ENCODE peak calls at places on chromosomes 11 and 22, in four cellular contexts. X, L, S and I are unnamed samples. For H3K4me1 and H3K9me3, the result is how much of the 10 kb centered on the place peaks cover.

GRCh38 chr11:19903620-19904069 is 191.0 kb downstream of the NAV2 start:
- DNase-seq in X (peak), L (peak), S (peak), I (peak)

GRCh38 chr11:129815596-129816461 is at the start of gene TMEM45B:
- DNase-seq in X (peak), L (peak), S (peak), I (no peak)

GRCh38 chr11:22725079-22725478 is 58.7 kb downstream of the GAS2 start:
- DNase-seq in X (no peak), L (no peak), S (peak), I (no peak)

GRCh38 chr11:31825453-31826391 is 14.6 kb upstream of the PAX6 start:
- DNase-seq in X (no peak), L (no peak), S (no peak), I (no peak)

GRCh38 chr11:127255239-127255638 is 254.7 kb upstream of the KIRREL3 start:
- DNase-seq in X (no peak), L (no peak), S (no peak), I (no peak)

GRCh38 chr11:57214494-57214893 is 22.6 kb downstream of the APLNR start:
- DNase-seq in X (no peak), L (no peak), S (peak), I (no peak)

GRCh38 chr11:112364962-112365481 is 104.4 kb upstream of the PLET1 start:
- DNase-seq in X (no peak), L (no peak), S (peak), I (no peak)

GRCh38 chr11:119764108-119764874 is 35.3 kb upstream of the NECTIN1 start:
- DNase-seq in X (no peak), L (no peak), S (peak), I (no peak)

GRCh38 chr11:105821366-105821765 is 200.7 kb downstream of the MSANTD4 start:
- DNase-seq in X (no peak), L (no peak), S (no peak), I (no peak)

GRCh38 chr22:31944700-31945477 is 554 bp downstream of the YWHAH start:
- DNase-seq in X (peak), L (peak), S (peak), I (no peak)

GRCh38 chr11:11505190-11505589 is 116.6 kb downstream of the GALNT18 start:
- DNase-seq in X (no peak), L (no peak), S (no peak), I (no peak)

GRCh38 chr11:65430406-65431217 is 8.0 kb downstream of the NEAT1 start:
- DNase-seq in X (peak), L (no peak), S (peak), I (no peak)

GRCh38 chr22:41935015-41935908 is 8.7 kb upstream of the TNFRSF13C start:
- DNase-seq in X (no peak), L (no peak), S (no peak), I (no peak)

GRCh38 chr22:32617271-32617670 is 142.7 kb downstream of the FBXO7 start:
- DNase-seq in X (no peak), L (no peak), S (peak), I (no peak)

GRCh38 chr22:38513063-38513462 is 7.0 kb upstream of the DDX17 start:
- DNase-seq in X (no peak), L (no peak), S (no peak), I (no peak)

GRCh38 chr22:20949698-20950183 is 17.3 kb upstream of the AIFM3 start:
- DNase-seq in X (no peak), L (no peak), S (no peak), I (no peak)

GRCh38 chr11:34346551-34346950 is 11.3 kb downstream of the ABTB2 start:
- DNase-seq in X (no peak), L (no peak), S (peak), I (no peak)

GRCh38 chr22:43136255-43136654 is 6.9 kb downstream of the MCAT start:
- DNase-seq in X (peak), L (no peak), S (peak), I (peak)

GRCh38 chr11:119551726-119552510 is 128.9 kb upstream of the THY1 start:
- DNase-seq in X (no peak), L (no peak), S (no peak), I (peak)

GRCh38 chr11:2740275-2740940 is 40.6 kb upstream of the KCNQ1OT1 start:
- DNase-seq in X (no peak), L (peak), S (no peak), I (no peak)

GRCh38 chr11:114202011-114202609 is 94.1 kb upstream of the NNMT start:
- DNase-seq in X (no peak), L (no peak), S (no peak), I (no peak)

GRCh38 chr11:103903005-103903404 is 133.4 kb upstream of the DDI1 start:
- DNase-seq in X (no peak), L (no peak), S (no peak), I (no peak)
- H3K4me1 ChIP-seq in X (under half), L (under half), S (under half), I (under half)

DNA sequence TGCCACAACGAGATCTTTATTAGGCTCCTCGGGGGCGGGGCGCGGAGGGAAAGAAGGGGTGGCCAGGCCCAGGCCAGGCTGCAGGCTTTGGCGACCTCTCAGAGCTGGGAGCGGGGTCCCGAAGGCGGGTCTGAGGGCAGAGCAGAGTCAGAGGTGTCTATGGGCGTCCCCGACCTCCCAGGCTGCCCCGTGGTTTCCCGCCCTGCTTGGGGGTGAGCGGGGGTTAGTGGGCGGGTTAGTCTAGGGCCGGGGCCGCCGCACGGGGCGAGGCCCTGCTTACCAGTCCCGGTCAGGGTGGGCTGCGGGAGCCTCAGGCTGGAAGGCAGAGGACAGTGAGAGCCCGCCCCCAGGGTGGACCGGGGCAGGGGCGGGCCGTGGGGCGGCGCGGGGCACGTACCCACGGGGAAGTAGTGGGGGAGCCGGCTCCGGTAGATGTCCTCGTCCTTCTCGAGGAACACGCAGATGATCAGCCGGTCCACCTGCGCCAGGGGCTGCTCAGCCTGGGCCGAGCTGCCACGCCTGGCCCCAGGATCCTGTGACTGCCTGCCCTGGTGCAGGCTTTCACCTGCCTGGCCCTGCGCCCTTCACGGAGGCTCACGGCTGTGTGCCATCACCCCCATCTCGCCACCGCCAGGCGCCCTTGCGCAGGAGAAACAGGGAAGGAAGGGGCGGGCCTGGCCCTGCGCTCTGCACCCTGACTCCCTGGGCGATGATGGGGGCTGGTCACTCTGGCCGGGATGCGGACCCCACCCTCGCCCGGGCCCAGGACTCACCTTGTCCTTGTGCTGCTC is 12.5 kb downstream of the OTUB1 start:
- DNase-seq in X (peak), L (peak), S (no peak), I (no peak)
- H3K9me3 ChIP-seq in X (under half), L (under half), S (under half), I (under half)

DNA sequence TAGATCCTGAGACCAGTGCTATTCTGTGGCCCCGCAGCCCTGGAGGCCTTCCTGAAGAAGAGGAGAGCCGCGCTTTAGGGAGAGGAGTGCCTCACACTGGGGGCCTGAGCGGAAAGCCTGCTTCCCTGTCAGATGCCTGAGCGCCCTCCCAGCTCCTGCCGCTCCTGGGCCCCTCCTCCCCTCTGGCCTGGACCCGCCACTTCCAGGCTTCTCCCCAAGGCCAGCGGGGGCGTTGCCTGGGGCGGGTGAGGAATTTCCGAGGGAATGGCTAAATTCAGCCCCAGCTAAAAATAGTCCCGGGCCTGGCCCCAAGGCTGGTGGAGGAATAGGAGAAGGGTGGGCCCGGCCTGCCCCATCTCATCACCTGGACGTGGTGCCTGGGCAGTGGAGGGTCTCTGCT is 15.4 kb downstream of the ARHGEF17 start:
- DNase-seq in X (peak), L (peak), S (peak), I (no peak)
- H3K4me1 ChIP-seq in X (half or more), L (half or more), S (half or more), I (under half)

DNA sequence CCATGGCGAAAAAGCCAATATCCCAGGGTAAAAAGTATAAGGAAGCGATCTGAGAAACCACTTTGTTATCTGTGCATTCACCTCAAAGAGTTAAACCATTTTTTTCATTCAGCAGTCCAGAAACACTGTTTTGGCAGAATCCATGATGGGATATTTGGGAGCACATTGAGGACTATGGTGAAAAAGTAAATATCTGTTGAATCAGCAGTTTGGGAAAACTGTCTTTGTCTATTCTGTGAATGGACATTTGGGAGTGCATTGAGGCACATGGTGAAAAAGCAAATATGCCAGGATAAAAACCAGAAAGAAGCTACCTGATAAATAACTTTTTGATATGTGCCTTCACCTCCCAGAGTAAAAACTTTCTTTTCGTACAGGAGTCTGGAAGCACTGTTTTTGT is 187.4 kb downstream of the OR4A47 start:
- DNase-seq in X (no peak), L (no peak), S (no peak), I (no peak)
- H3K9me3 ChIP-seq in X (half or more), L (under half), S (under half), I (under half)

GRCh38 chr22:50293441-50294318 is 13.8 kb downstream of the PLXNB2 start:
- DNase-seq in X (peak), L (peak), S (peak), I (peak)
- H3K4me1 ChIP-seq in X (half or more), L (half or more), S (under half), I (under half)

DNA sequence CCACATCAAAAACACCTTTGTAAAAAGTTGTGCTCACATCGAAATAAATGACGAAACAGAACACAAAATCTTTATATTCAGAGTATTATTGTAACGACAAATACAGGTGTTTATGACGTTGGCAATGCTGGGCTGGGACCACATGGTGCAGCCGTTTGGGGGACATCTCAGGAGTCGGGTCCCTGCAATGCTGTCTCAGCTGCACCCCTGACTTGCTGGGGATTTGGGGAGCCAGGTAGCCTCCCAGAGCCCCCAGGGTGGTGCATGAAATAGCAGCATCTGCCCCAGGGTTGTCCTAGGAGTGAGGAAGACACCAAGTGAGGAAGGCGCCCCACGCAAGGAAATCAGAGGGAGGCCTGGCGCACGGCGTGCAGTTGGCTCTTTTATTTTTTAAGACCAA is 1526.8 kb downstream of the BRD1 start:
- DNase-seq in X (no peak), L (no peak), S (no peak), I (no peak)
- H3K9me3 ChIP-seq in X (under half), L (under half), S (under half), I (under half)

GRCh38 chr22:40599731-40600130 is 36.8 kb downstream of the MRTFA start:
- DNase-seq in X (no peak), L (no peak), S (no peak), I (no peak)
- H3K4me1 ChIP-seq in X (under half), L (under half), S (under half), I (under half)

GRCh38 chr22:48894064-48894671 is 933.5 kb downstream of the BRD1 start:
- DNase-seq in X (peak), L (no peak), S (no peak), I (no peak)
- H3K9me3 ChIP-seq in X (under half), L (under half), S (under half), I (under half)

GRCh38 chr22:44405661-44406060 is 92.4 kb downstream of the RTL6 start:
- DNase-seq in X (no peak), L (no peak), S (no peak), I (no peak)
- H3K4me1 ChIP-seq in X (under half), L (under half), S (under half), I (under half)

DNA sequence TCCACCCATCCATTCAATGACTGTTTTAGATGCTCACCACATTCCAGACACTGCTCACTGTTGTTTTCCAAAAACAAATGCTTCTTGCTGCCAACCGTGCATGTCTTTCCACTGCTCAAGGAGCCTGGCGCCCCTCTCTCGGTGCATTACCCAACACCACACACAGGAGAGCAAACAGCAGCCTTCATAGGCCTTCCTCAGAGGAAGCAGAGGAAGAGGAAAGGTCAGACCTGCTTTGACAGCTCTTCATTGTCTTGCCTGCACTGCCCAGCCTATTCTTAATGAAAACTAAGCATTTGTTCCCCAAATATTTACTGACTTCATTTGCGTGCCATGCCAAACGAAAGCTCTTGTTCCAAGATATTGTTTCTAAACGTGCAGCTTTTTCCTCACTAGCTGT is 1129.2 kb downstream of the TBC1D22A start:
- DNase-seq in X (no peak), L (no peak), S (no peak), I (no peak)
- H3K9me3 ChIP-seq in X (under half), L (under half), S (under half), I (under half)